ENCODE peak calls at places on chromosomes 12 and 14, in seven cellular contexts. E is nephron progenitor cell, V is astrocyte of the spinal cord, U is epithelial cell of esophagus, Q is dorsolateral prefrontal cortex, M is IMR-90, I is A549. B is an unnamed sample.

GRCh38 chr12:22728989-22729388 is 104.0 kb downstream of the ETNK1 start:
- DNase-seq in E (no peak), V (peak), U (no peak), Q (no peak), M (no peak), I (no peak), B (no peak)

GRCh38 chr12:91922139-91922538 is 223.5 kb downstream of the BTG1 start:
- DNase-seq in E (no peak), V (no peak), U (no peak), Q (no peak), M (peak), I (no peak), B (no peak)

GRCh38 chr12:96060041-96060440 is 24.7 kb upstream of the LTA4H start:
- DNase-seq in E (no peak), V (no peak), U (no peak), Q (no peak), M (no peak), I (no peak), B (no peak)

GRCh38 chr14:93970967-93971634 is 5.3 kb downstream of the ASB2 start:
- DNase-seq in E (no peak), V (no peak), U (no peak), Q (no peak), M (peak), I (no peak), B (no peak)

GRCh38 chr14:92865674-92866073 is 57.3 kb upstream of the CHGA start:
- DNase-seq in E (no peak), V (no peak), U (no peak), Q (no peak), M (no peak), I (no peak), B (no peak)

GRCh38 chr14:74963705-74964271 is 8.4 kb upstream of the PGF start:
- DNase-seq in E (no peak), V (peak), U (peak), Q (no peak), M (peak), I (no peak), B (peak)

GRCh38 chr14:71483154-71483553 is 449.1 kb upstream of the RGS6 start:
- DNase-seq in E (no peak), V (no peak), U (no peak), Q (no peak), M (no peak), I (no peak), B (no peak)

GRCh38 chr12:32661706-32662105 is 17.4 kb upstream of the DNM1L start:
- DNase-seq in E (no peak), V (no peak), U (no peak), Q (no peak), M (no peak), I (no peak), B (no peak)

GRCh38 chr12:101021911-101022388 is 188.1 kb downstream of the SLC5A8 start:
- DNase-seq in E (no peak), V (peak), U (peak), Q (no peak), M (peak), I (peak), B (no peak)

GRCh38 chr12:93990832-93991748 is 157.3 kb upstream of the PLXNC1 start:
- DNase-seq in E (peak), V (peak), U (peak), Q (peak), M (peak), I (no peak), B (peak)

GRCh38 chr12:53063708-53064612 is 14.1 kb downstream of the TNS2 start:
- DNase-seq in E (no peak), V (peak), U (no peak), Q (no peak), M (peak), I (no peak), B (peak)

GRCh38 chr12:12281134-12281533 is 14.3 kb upstream of the LRP6 start:
- DNase-seq in E (no peak), V (no peak), U (no peak), Q (no peak), M (no peak), I (no peak), B (no peak)

GRCh38 chr14:81400852-81401251 is 728 bp upstream of the STON2 start:
- DNase-seq in E (no peak), V (peak), U (peak), Q (no peak), M (peak), I (peak), B (no peak)

GRCh38 chr14:47060050-47060449 is 408.5 kb upstream of the RPL10L start:
- DNase-seq in E (no peak), V (no peak), U (no peak), Q (no peak), M (no peak), I (no peak), B (no peak)

GRCh38 chr12:123441523-123442164 is 5.2 kb upstream of the RILPL2 start:
- DNase-seq in E (no peak), V (no peak), U (no peak), Q (no peak), M (no peak), I (no peak), B (no peak)

GRCh38 chr12:123431951-123432886 is 4.3 kb downstream of the RILPL2 start:
- DNase-seq in E (no peak), V (no peak), U (peak), Q (no peak), M (no peak), I (no peak), B (no peak)

GRCh38 chr12:123433615-123434014 is 2.9 kb downstream of the RILPL2 start:
- DNase-seq in E (no peak), V (no peak), U (no peak), Q (no peak), M (no peak), I (no peak), B (no peak)

GRCh38 chr12:123435636-123436016 is 858 bp downstream of the RILPL2 start:
- DNase-seq in E (no peak), V (no peak), U (no peak), Q (no peak), M (no peak), I (no peak), B (no peak)

GRCh38 chr12:123436017-123436964 is at the start of gene RILPL2:
- DNase-seq in E (peak), V (peak), U (peak), Q (peak), M (peak), I (peak), B (peak)
- TF ChIP-seq CTCF in E (no peak), V (no peak), U (no peak), Q (no peak), M (no peak), I (no peak), B (no peak)

GRCh38 chr14:89015016-89015415 is 190.6 kb downstream of the TTC8 start:
- DNase-seq in E (no peak), V (no peak), U (no peak), Q (no peak), M (no peak), I (no peak), B (no peak)
- TF ChIP-seq CTCF in E (no peak), V (peak), U (peak), Q (no peak), M (peak), I (no peak), B (peak)

GRCh38 chr14:73851567-73852382 is at the start of gene PTGR2:
- DNase-seq in E (peak), V (peak), U (peak), Q (peak), M (peak), I (peak), B (peak)
- TF ChIP-seq CTCF in E (no peak), V (no peak), U (peak), Q (peak), M (peak), I (no peak), B (no peak)

GRCh38 chr14:69002069-69002468 is 23.0 kb upstream of the ACTN1 start:
- DNase-seq in E (no peak), V (no peak), U (no peak), Q (no peak), M (no peak), I (peak), B (no peak)
- TF ChIP-seq CTCF in E (no peak), V (peak), U (no peak), Q (peak), M (no peak), I (peak), B (peak)

GRCh38 chr12:51421266-51421884 is 3.3 kb upstream of the SLC4A8 start:
- DNase-seq in E (peak), V (peak), U (peak), Q (peak), M (peak), I (peak), B (peak)

GRCh38 chr12:51415931-51416330 is 8.7 kb upstream of the SLC4A8 start:
- DNase-seq in E (no peak), V (no peak), U (peak), Q (no peak), M (no peak), I (no peak), B (no peak)

GRCh38 chr12:51417826-51418225 is 6.8 kb upstream of the SLC4A8 start:
- DNase-seq in E (no peak), V (no peak), U (no peak), Q (no peak), M (no peak), I (no peak), B (no peak)

GRCh38 chr12:51424094-51424661 is 453 bp upstream of the SLC4A8 start:
- DNase-seq in E (no peak), V (no peak), U (no peak), Q (no peak), M (no peak), I (no peak), B (no peak)

DNA sequence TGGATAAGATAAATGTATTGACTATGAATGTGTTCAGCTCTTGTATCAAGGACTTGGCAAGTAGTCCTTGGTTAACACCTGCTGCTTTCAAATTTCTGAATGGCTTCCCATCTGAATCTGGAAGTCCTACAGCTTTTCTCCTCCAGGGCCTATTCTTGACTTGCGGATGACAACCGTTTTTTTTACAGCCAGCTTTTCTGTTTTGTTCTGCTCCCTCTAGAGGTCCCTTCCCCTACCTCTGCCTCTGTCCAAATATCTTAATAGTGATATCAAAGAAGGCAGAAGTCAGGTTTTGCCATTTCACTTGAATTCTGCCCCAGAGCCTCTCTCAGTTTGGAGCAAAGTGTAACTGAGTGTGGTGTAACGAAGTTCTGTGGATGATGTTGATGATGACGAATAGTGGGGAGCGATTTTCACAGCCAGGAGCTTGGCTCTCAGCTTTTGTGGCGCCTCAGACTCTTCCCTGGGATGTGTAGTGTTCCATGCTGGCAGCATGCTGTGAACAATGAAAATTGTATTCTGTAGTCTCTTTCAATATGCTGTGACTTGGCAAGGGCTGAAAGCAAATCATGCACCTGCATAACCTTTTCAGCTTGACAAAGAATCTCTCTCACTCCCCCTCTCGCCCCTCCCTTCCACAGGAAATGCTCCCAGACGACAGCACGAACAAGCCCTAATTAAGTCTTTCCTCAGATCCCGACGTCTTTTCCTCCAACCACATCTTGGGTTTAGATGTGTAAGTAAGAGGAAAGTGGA is 5.0 kb upstream of the SLC4A8 start:
- DNase-seq in E (no peak), V (no peak), U (peak), Q (no peak), M (no peak), I (peak), B (peak)
- TF ChIP-seq CTCF in E (no peak), V (peak), U (peak), Q (peak), M (peak), I (no peak), B (no peak)

GRCh38 chr14:105050551-105050897 is 14.7 kb downstream of the GPR132 start:
- DNase-seq in E (no peak), V (no peak), U (peak), Q (no peak), M (peak), I (no peak), B (no peak)
- TF ChIP-seq CTCF in E (no peak), V (no peak), U (no peak), Q (no peak), M (no peak), I (no peak), B (no peak)

GRCh38 chr12:75859868-75860267 is 171.7 kb downstream of the PHLDA1 start:
- DNase-seq in E (no peak), V (no peak), U (peak), Q (no peak), M (peak), I (no peak), B (no peak)
- TF ChIP-seq CTCF in E (no peak), V (no peak), U (no peak), Q (no peak), M (no peak), I (no peak), B (no peak)

GRCh38 chr12:65472079-65472478 is 193.6 kb downstream of the MSRB3 start:
- DNase-seq in E (no peak), V (no peak), U (no peak), Q (no peak), M (no peak), I (no peak), B (no peak)
- TF ChIP-seq CTCF in E (no peak), V (no peak), U (no peak), Q (no peak), M (no peak), I (no peak), B (no peak)

DNA sequence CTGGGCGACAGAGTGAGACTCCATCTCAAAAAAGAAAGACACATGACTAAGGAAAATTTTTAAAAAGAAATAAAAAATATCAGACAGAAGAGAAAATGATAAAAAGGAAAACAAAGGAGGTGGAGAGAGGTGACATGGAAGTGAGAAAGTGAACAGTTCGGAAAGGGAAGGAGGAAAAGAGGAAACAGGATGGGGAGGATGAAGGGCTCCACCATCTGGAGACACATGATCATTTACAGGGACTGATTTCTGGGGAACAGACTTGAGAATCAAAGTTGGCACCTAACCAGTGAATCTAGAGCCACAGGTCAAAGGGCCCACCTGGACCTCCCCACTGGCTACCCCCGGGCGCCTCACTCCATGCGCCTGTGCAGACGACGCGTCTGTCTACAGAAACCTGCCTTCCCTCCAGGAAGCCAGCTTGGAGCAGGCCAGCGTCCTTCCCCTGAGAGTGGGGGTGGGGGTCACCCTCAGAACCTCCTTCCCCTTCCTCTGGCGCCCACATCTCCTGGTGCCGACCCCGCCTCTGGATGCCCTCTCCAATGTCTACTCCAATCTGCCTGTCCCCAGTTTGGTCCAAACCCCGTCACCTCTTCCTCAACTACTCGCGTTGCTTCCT is 60.5 kb downstream of the AMN start:
- DNase-seq in E (no peak), V (no peak), U (no peak), Q (no peak), M (no peak), I (peak), B (no peak)
- TF ChIP-seq CTCF in E (no peak), V (no peak), U (peak), Q (peak), M (no peak), I (no peak), B (no peak)